ENCODE peak calls at places on chromosomes 6 and 20, in nine cellular contexts. S, C, B, K, G, U, F, H and I are unnamed samples.

GRCh38 chr6:3231213-3232016 is 4.0 kb upstream of the TUBB2B start:
- DNase-seq in K (peak), C (peak), B (peak), U (peak), H (peak), F (peak), S (no peak), G (no peak), I (peak)

GRCh38 chr20:57614490-57615471 is 5.4 kb downstream of the ZBP1 start:
- DNase-seq in H (no peak), U (no peak), K (no peak), S (no peak), C (no peak), G (no peak), B (no peak), F (no peak), I (no peak)

GRCh38 chr6:132391391-132392291 is 9.6 kb downstream of the MOXD1 start:
- DNase-seq in G (no peak), K (no peak), S (no peak), F (peak), H (peak), C (peak), B (peak), U (peak), I (peak)

GRCh38 chr6:116648161-116648560 is 20.4 kb downstream of the ZUP1 start:
- DNase-seq in H (no peak), F (no peak), B (no peak), K (no peak), C (no peak), U (no peak), G (no peak), S (no peak), I (no peak)

GRCh38 chr20:49400904-49401303 is 81.6 kb downstream of the KCNB1 start:
- DNase-seq in S (no peak), B (no peak), G (no peak), K (no peak), U (no peak), F (peak), C (no peak), H (no peak), I (no peak)

GRCh38 chr6:45419574-45420082 is 41.9 kb upstream of the SUPT3H start:
- DNase-seq in C (peak), K (peak), B (peak), S (peak), H (peak), U (peak), G (peak), F (peak), I (no peak)

GRCh38 chr6:36852481-36853147 is 13.4 kb upstream of the CPNE5 start:
- DNase-seq in K (no peak), B (no peak), H (no peak), C (peak), U (peak), G (no peak), F (peak), S (no peak), I (peak)

GRCh38 chr6:123091091-123091895 is 95.3 kb downstream of the CLVS2 start:
- DNase-seq in K (no peak), C (peak), H (no peak), F (no peak), U (peak), B (no peak), G (no peak), S (no peak), I (no peak)

GRCh38 chr6:7267071-7267470 is 45.9 kb downstream of the SSR1 start:
- DNase-seq in G (no peak), B (no peak), K (no peak), U (no peak), S (no peak), H (no peak), F (no peak), C (no peak), I (no peak)

GRCh38 chr6:134080171-134080795 is 27.9 kb upstream of the SLC2A12 start:
- DNase-seq in H (no peak), K (no peak), G (no peak), S (no peak), U (peak), F (no peak), C (peak), B (no peak), I (no peak)

GRCh38 chr20:17629678-17630089 is 52.4 kb downstream of the RRBP1 start:
- DNase-seq in B (no peak), C (no peak), K (no peak), F (no peak), U (no peak), S (no peak), G (no peak), H (no peak), I (no peak)

GRCh38 chr6:100633096-100633766 is 168.5 kb upstream of the SIM1 start:
- DNase-seq in U (peak), F (peak), H (no peak), B (peak), S (no peak), G (peak), C (peak), K (no peak), I (peak)

GRCh38 chr6:106450645-106451044 is 90.1 kb downstream of the CRYBG1 start:
- DNase-seq in K (no peak), B (no peak), C (no peak), F (peak), S (no peak), H (no peak), G (no peak), U (no peak), I (no peak)

GRCh38 chr20:57109151-57109953 is 157.1 kb downstream of the BMP7 start:
- DNase-seq in C (no peak), S (no peak), B (no peak), U (no peak), F (no peak), G (peak), H (no peak), K (no peak), I (no peak)

GRCh38 chr20:57708694-57709673 is 831 bp downstream of the PMEPA1 start:
- DNase-seq in H (no peak), C (no peak), K (peak), B (peak), S (peak), G (no peak), F (no peak), U (no peak), I (no peak)

GRCh38 chr6:163626073-163626867 is 211.8 kb downstream of the QKI start:
- DNase-seq in K (no peak), G (no peak), B (no peak), C (no peak), U (no peak), F (peak), H (no peak), S (no peak), I (no peak)

GRCh38 chr6:80425089-80425823 is 318.8 kb downstream of the BCKDHB start:
- DNase-seq in S (no peak), C (peak), U (no peak), H (no peak), K (no peak), G (no peak), F (peak), B (no peak), I (peak)

GRCh38 chr20:63742381-63743024 is 2.9 kb downstream of the SLC2A4RG start:
- DNase-seq in F (no peak), S (no peak), G (no peak), H (no peak), K (peak), C (no peak), U (no peak), B (no peak), I (no peak)

GRCh38 chr6:77030929-77031674 is 432.2 kb downstream of the HTR1B start:
- DNase-seq in B (no peak), K (no peak), U (no peak), C (no peak), H (no peak), S (no peak), G (no peak), F (peak), I (no peak)

GRCh38 chr6:78502386-78502887 is 364.9 kb upstream of the IRAK1BP1 start:
- DNase-seq in S (no peak), K (no peak), F (no peak), H (no peak), G (no peak), B (peak), U (no peak), C (no peak), I (no peak)

GRCh38 chr6:27332692-27333641 is 20.9 kb upstream of the POM121L2 start:
- DNase-seq in K (peak), U (peak), B (peak), F (peak), G (peak), H (no peak), S (peak), C (peak), I (peak)

GRCh38 chr6:5215799-5216198 is 45.0 kb downstream of the LYRM4 start:
- DNase-seq in U (no peak), C (no peak), F (no peak), H (peak), S (no peak), B (no peak), G (no peak), K (no peak), I (no peak)

GRCh38 chr6:98574991-98575390 is 259.4 kb upstream of the POU3F2 start:
- DNase-seq in K (no peak), S (no peak), B (no peak), U (no peak), F (no peak), G (no peak), H (peak), C (no peak), I (no peak)

GRCh38 chr20:25014816-25015215 is 22.3 kb upstream of the APMAP start:
- DNase-seq in B (no peak), F (no peak), K (no peak), S (no peak), H (peak), C (no peak), U (no peak), G (no peak), I (no peak)

GRCh38 chr6:5497896-5498578 is 236.7 kb downstream of the FARS2 start:
- DNase-seq in K (no peak), F (peak), G (no peak), C (peak), S (no peak), U (no peak), H (no peak), B (no peak), I (peak)

GRCh38 chr6:34053721-34054120 is 92.2 kb downstream of the GRM4 start:
- DNase-seq in S (no peak), H (peak), F (no peak), C (peak), B (no peak), G (no peak), U (peak), K (no peak), I (no peak)

GRCh38 chr6:159084493-159085091 is 39.8 kb upstream of the TAGAP start:
- DNase-seq in U (peak), K (no peak), F (peak), S (no peak), G (no peak), B (no peak), C (no peak), H (no peak), I (peak)

GRCh38 chr6:88141641-88142298 is 24.4 kb downstream of the CNR1 start:
- DNase-seq in G (no peak), C (no peak), F (no peak), B (no peak), H (no peak), K (no peak), S (no peak), U (no peak), I (no peak)

GRCh38 chr6:137076277-137077068 is 31.7 kb upstream of the IL20RA start:
- DNase-seq in C (peak), B (peak), H (peak), S (peak), F (peak), U (peak), K (peak), G (peak), I (peak)

GRCh38 chr6:5677219-5678000 is 329.3 kb downstream of the NRN1 start:
- DNase-seq in S (no peak), H (no peak), F (peak), B (no peak), C (peak), G (no peak), K (no peak), U (peak), I (no peak)

GRCh38 chr6:78593898-78594666 is 273.3 kb upstream of the IRAK1BP1 start:
- DNase-seq in K (no peak), G (no peak), C (peak), B (no peak), F (no peak), H (no peak), U (peak), S (no peak), I (no peak)

GRCh38 chr6:133447924-133448323 is 206.8 kb downstream of the EYA4 start:
- DNase-seq in C (no peak), H (no peak), B (no peak), S (no peak), K (no peak), G (peak), U (no peak), F (peak), I (no peak)

GRCh38 chr20:57475388-57476072 is 49.4 kb downstream of the CTCFL start:
- DNase-seq in G (no peak), K (no peak), B (no peak), H (no peak), C (no peak), F (no peak), U (no peak), S (no peak), I (no peak)

GRCh38 chr6:167736486-167737204 is 90.1 kb upstream of the AFDN start:
- DNase-seq in F (no peak), S (no peak), U (no peak), G (no peak), K (no peak), C (no peak), H (no peak), B (no peak), I (no peak)

GRCh38 chr6:149129401-149130077 is 188.0 kb upstream of the TAB2 start:
- DNase-seq in H (no peak), K (no peak), G (no peak), U (peak), F (peak), S (no peak), C (peak), B (no peak), I (peak)

GRCh38 chr6:54198134-54198533 is 86.9 kb downstream of the MLIP start:
- DNase-seq in C (no peak), H (no peak), G (no peak), K (no peak), F (peak), U (peak), S (no peak), B (no peak), I (no peak)

GRCh38 chr6:13573669-13574110 is 711 bp upstream of the SIRT5 start:
- DNase-seq in S (no peak), F (peak), B (peak), C (peak), H (peak), U (peak), G (peak), K (no peak), I (no peak)

GRCh38 chr6:113654396-113654795 is 202.7 kb upstream of the MARCKS start:
- DNase-seq in U (peak), H (peak), S (no peak), G (no peak), B (no peak), F (peak), C (peak), K (no peak), I (no peak)